ENCODE peak calls at places on chromosomes 4 and X, in six cellular contexts. One of them, this sample, is unnamed.

GRCh38 chrX:23896983-23897382 is 10.8 kb downstream of the APOO start:
- DNase-seq in activated T-cell treated with anti-CD3 and anti-CD28 coated beads for 4 hours: no peak
- DNase-seq in iris pigment epithelial cell: no peak
- DNase-seq in astrocyte of the spinal cord: peak; percentile 24
- DNase-seq in GM13976: no peak
- DNase-seq in RPMI8226: no peak
- DNase-seq in this sample: peak; percentile 24

GRCh38 chrX:80266979-80267378 is 153.3 kb upstream of the TENT5D start:
- DNase-seq in GM13976: no peak
- DNase-seq in RPMI8226: no peak
- DNase-seq in astrocyte of the spinal cord: no peak
- DNase-seq in activated T-cell treated with anti-CD3 and anti-CD28 coated beads for 4 hours: no peak
- DNase-seq in iris pigment epithelial cell: no peak
- DNase-seq in this sample: peak; percentile 62

GRCh38 chr4:22508376-22508775 is 7.5 kb downstream of the ADGRA3 start:
- DNase-seq in activated T-cell treated with anti-CD3 and anti-CD28 coated beads for 4 hours: no peak
- DNase-seq in iris pigment epithelial cell: peak; percentile 86
- DNase-seq in RPMI8226: no peak
- DNase-seq in astrocyte of the spinal cord: no peak
- DNase-seq in GM13976: no peak
- DNase-seq in this sample: peak; percentile 22

GRCh38 chrX:80174925-80175574 is 160.5 kb downstream of the TBX22 start:
- DNase-seq in RPMI8226: no peak
- DNase-seq in GM13976: no peak
- DNase-seq in activated T-cell treated with anti-CD3 and anti-CD28 coated beads for 4 hours: no peak
- DNase-seq in iris pigment epithelial cell: no peak
- DNase-seq in astrocyte of the spinal cord: no peak
- DNase-seq in this sample: peak; percentile 85

GRCh38 chrX:38212246-38212645 is 8.4 kb downstream of the SRPX start:
- DNase-seq in GM13976: no peak
- DNase-seq in iris pigment epithelial cell: no peak
- DNase-seq in activated T-cell treated with anti-CD3 and anti-CD28 coated beads for 4 hours: no peak
- DNase-seq in astrocyte of the spinal cord: no peak
- DNase-seq in RPMI8226: peak; percentile 60
- DNase-seq in this sample: peak; percentile 93

GRCh38 chrX:111353810-111354209 is 58.2 kb downstream of the DCX start:
- DNase-seq in activated T-cell treated with anti-CD3 and anti-CD28 coated beads for 4 hours: no peak
- DNase-seq in GM13976: no peak
- DNase-seq in astrocyte of the spinal cord: peak; percentile 52
- DNase-seq in RPMI8226: no peak
- DNase-seq in iris pigment epithelial cell: peak; percentile 0
- DNase-seq in this sample: peak; percentile 4

GRCh38 chr4:99457270-99457669 is 22.1 kb upstream of the ADH7 start:
- DNase-seq in activated T-cell treated with anti-CD3 and anti-CD28 coated beads for 4 hours: no peak
- DNase-seq in astrocyte of the spinal cord: no peak
- DNase-seq in GM13976: no peak
- DNase-seq in iris pigment epithelial cell: peak; percentile 13
- DNase-seq in RPMI8226: no peak
- DNase-seq in this sample: peak; percentile 19

GRCh38 chrX:79524642-79525041 is 157.5 kb upstream of the ITM2A start:
- DNase-seq in activated T-cell treated with anti-CD3 and anti-CD28 coated beads for 4 hours: no peak
- DNase-seq in GM13976: no peak
- DNase-seq in iris pigment epithelial cell: peak; percentile 4
- DNase-seq in astrocyte of the spinal cord: no peak
- DNase-seq in RPMI8226: peak; percentile 18
- DNase-seq in this sample: no peak

GRCh38 chrX:40434947-40435346 is 145.8 kb upstream of the ATP6AP2 start:
- DNase-seq in GM13976: no peak
- DNase-seq in astrocyte of the spinal cord: peak; percentile 25
- DNase-seq in RPMI8226: peak; percentile 76
- DNase-seq in iris pigment epithelial cell: peak; percentile 39
- DNase-seq in activated T-cell treated with anti-CD3 and anti-CD28 coated beads for 4 hours: no peak
- DNase-seq in this sample: peak; percentile 52

GRCh38 chr4:80197601-80198444 is 520 bp downstream of the PRDM8 start:
- DNase-seq in astrocyte of the spinal cord: no peak
- DNase-seq in activated T-cell treated with anti-CD3 and anti-CD28 coated beads for 4 hours: no peak
- DNase-seq in GM13976: no peak
- DNase-seq in iris pigment epithelial cell: no peak
- DNase-seq in RPMI8226: no peak
- DNase-seq in this sample: no peak

GRCh38 chr4:139835006-139835405 is 169.4 kb downstream of the MGST2 start:
- DNase-seq in iris pigment epithelial cell: no peak
- DNase-seq in GM13976: no peak
- DNase-seq in astrocyte of the spinal cord: no peak
- DNase-seq in activated T-cell treated with anti-CD3 and anti-CD28 coated beads for 4 hours: no peak
- DNase-seq in RPMI8226: no peak
- DNase-seq in this sample: no peak

GRCh38 chr4:123599920-123600394 is 203.4 kb downstream of the SPRY1 start:
- DNase-seq in activated T-cell treated with anti-CD3 and anti-CD28 coated beads for 4 hours: peak; percentile 3
- DNase-seq in iris pigment epithelial cell: peak; percentile 76
- DNase-seq in RPMI8226: no peak
- DNase-seq in GM13976: peak; percentile 39
- DNase-seq in astrocyte of the spinal cord: peak; percentile 41
- DNase-seq in this sample: no peak